ENCODE peak calls at places on chromosomes 7 and 10, in six cellular contexts. O is adipocyte, P is mammary epithelial cell, S is lung, J is MM.1S, D is small intestine. M is an unnamed sample. For H3K4me1, the result is how much of the 10 kb centered on the place peaks cover.

GRCh38 chr7:6443372-6443941 is 4.3 kb downstream of the DAGLB start:
- DNase-seq in D (no peak), S (no peak), P (peak), O (peak), J (no peak), M (no peak)

GRCh38 chr7:40329601-40330153 is 194.9 kb downstream of the SUGCT start:
- DNase-seq in J (peak), S (no peak), O (peak), D (peak), P (peak), M (no peak)

GRCh38 chr10:132033632-132034031 is 32.1 kb upstream of the JAKMIP3 start:
- DNase-seq in D (no peak), O (no peak), J (no peak), S (no peak), P (no peak), M (no peak)

GRCh38 chr7:24812313-24812945 is 55.2 kb upstream of the GSDME start:
- DNase-seq in P (peak), O (peak), D (peak), J (peak), S (peak), M (peak)

GRCh38 chr7:137755438-137755837 is 91.3 kb downstream of the DGKI start:
- DNase-seq in O (no peak), S (no peak), D (no peak), P (no peak), J (no peak), M (no peak)

GRCh38 chr10:47033081-47033480 is 121.9 kb downstream of the PTPN20 start:
- DNase-seq in S (no peak), J (no peak), O (no peak), P (no peak), D (no peak), M (peak)

GRCh38 chr7:84088669-84089278 is 105.8 kb downstream of the SEMA3A start:
- DNase-seq in O (no peak), S (no peak), J (no peak), D (no peak), P (no peak), M (no peak)

GRCh38 chr7:112143567-112143966 is 62.6 kb downstream of the DOCK4 start:
- DNase-seq in D (no peak), S (no peak), P (no peak), J (no peak), O (peak), M (no peak)

GRCh38 chr10:71708301-71708703 is 11.3 kb downstream of the C10orf105 start:
- DNase-seq in J (peak), S (peak), D (peak), O (peak), P (no peak), M (peak)

GRCh38 chr10:68074404-68074774 is 694 bp downstream of the HERC4 start:
- DNase-seq in J (no peak), S (peak), D (no peak), O (no peak), P (no peak), M (no peak)

GRCh38 chr10:120457431-120458172 is 575 bp downstream of the PLPP4 start:
- DNase-seq in P (no peak), D (no peak), S (peak), O (no peak), J (no peak), M (no peak)

GRCh38 chr10:127133672-127134500 is 62.5 kb downstream of the INSYN2A start:
- DNase-seq in D (no peak), J (no peak), S (no peak), P (no peak), O (no peak), M (no peak)

GRCh38 chr7:18566829-18567228 is 71.3 kb downstream of the HDAC9 start:
- DNase-seq in S (no peak), J (no peak), D (no peak), O (no peak), P (peak), M (no peak)

GRCh38 chr10:100132427-100132826 is 50.8 kb upstream of the CPN1 start:
- DNase-seq in D (no peak), J (no peak), O (no peak), P (no peak), S (no peak), M (no peak)

GRCh38 chr10:13146383-13146782 is 15.0 kb upstream of the MCM10 start:
- DNase-seq in D (no peak), J (no peak), P (peak), O (no peak), S (no peak), M (no peak)

GRCh38 chr10:45441239-45441638 is 67.2 kb downstream of the ALOX5 start:
- DNase-seq in D (no peak), J (no peak), S (no peak), P (no peak), O (no peak), M (no peak)

GRCh38 chr7:129825005-129825553 is 127.7 kb downstream of the UBE2H start:
- DNase-seq in J (peak), P (peak), O (peak), S (peak), D (peak), M (peak)

GRCh38 chr10:43649149-43649523 is 455 bp upstream of the ZNF32 start:
- DNase-seq in J (no peak), O (no peak), P (no peak), D (no peak), S (no peak), M (no peak)

GRCh38 chr7:159061674-159062212 is 82.9 kb downstream of the VIPR2 start:
- DNase-seq in D (no peak), J (no peak), O (no peak), P (no peak), S (no peak), M (no peak)

GRCh38 chr7:142412551-142413193 is 154.8 kb upstream of the PRSS58 start:
- DNase-seq in D (peak), P (peak), S (no peak), J (peak), O (peak), M (no peak)

GRCh38 chr10:118522791-118523498 is 72.5 kb downstream of the PRLHR start:
- DNase-seq in S (no peak), P (peak), D (no peak), O (no peak), J (no peak), M (no peak)

GRCh38 chr10:78259394-78259793 is 225.7 kb downstream of the RPS24 start:
- DNase-seq in S (no peak), D (no peak), J (no peak), O (no peak), P (no peak), M (no peak)
- H3K4me1 ChIP-seq in S (under half), D (under half), J (under half), O (half or more), P (under half), M (under half)

GRCh38 chr7:100679927-100680588 is 6.5 kb downstream of the GNB2 start:
- DNase-seq in P (no peak), D (no peak), O (no peak), S (no peak), J (no peak), M (no peak)
- H3K4me1 ChIP-seq in P (under half), D (under half), O (under half), S (under half), J (under half), M (under half)

GRCh38 chr10:79140083-79140793 is 71.5 kb downstream of the ZMIZ1 start:
- DNase-seq in J (no peak), O (no peak), S (no peak), D (no peak), P (no peak), M (no peak)

GRCh38 chr10:79137826-79138225 is 69.1 kb downstream of the ZMIZ1 start:
- DNase-seq in P (no peak), J (peak), D (no peak), S (no peak), O (no peak), M (no peak)

GRCh38 chr10:79137404-79137803 is 68.6 kb downstream of the ZMIZ1 start:
- DNase-seq in J (no peak), O (no peak), D (no peak), P (no peak), S (no peak), M (no peak)

GRCh38 chr10:79139124-79139835 is 70.5 kb downstream of the ZMIZ1 start:
- DNase-seq in O (peak), J (no peak), P (no peak), S (peak), D (no peak), M (peak)

DNA sequence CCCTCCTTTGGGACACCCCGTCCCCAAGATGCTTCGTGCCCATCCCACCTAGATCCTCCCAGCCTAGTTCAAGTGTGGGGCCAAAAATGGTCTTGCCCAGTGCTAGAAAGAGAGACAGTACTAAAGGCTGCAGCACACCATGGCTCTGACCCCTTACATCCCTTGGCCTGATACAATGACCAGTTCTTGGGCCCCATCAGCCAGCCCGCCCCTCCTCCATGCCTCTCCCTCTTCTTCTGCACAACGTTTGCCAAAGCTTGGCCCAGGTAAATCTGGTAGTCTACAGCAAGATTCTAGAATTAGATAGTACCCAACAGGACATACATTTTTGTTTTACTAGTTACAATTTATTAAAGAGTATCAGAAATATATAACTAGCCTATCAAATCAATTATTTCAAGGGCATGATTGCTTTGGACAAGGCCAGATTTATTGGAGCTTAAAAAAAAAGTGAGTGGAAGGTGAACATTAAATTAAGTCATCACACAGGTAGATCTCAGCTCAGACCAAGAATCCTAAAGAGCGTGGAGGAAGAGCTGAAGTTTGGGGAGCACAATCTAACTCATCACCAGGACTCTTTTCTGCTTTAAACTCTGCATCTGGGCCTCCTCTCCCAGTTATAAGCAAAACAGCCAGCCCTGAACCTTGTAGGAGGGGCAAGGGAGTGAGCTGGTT is 69.8 kb downstream of the ZMIZ1 start:
- DNase-seq in S (no peak), D (no peak), O (no peak), J (no peak), P (no peak), M (no peak)
- H3K4me1 ChIP-seq in S (under half), D (under half), O (half or more), J (under half), P (under half), M (under half)

GRCh38 chr10:35497909-35498308 is 107.2 kb upstream of the GJD4 start:
- DNase-seq in J (no peak), S (no peak), D (peak), O (no peak), P (no peak), M (no peak)
- H3K4me1 ChIP-seq in J (under half), S (under half), D (under half), O (under half), P (under half), M (under half)

GRCh38 chr7:157673573-157673972 is 336.8 kb downstream of the DNAJB6 start:
- DNase-seq in O (no peak), D (no peak), S (no peak), P (no peak), J (no peak), M (no peak)
- H3K4me1 ChIP-seq in O (under half), D (under half), S (under half), P (under half), J (under half), M (under half)

GRCh38 chr7:102873470-102874165 is 39.2 kb upstream of the LRRC17 start:
- DNase-seq in D (no peak), J (no peak), P (peak), O (no peak), S (no peak), M (no peak)
- H3K4me1 ChIP-seq in D (under half), J (under half), P (half or more), O (under half), S (under half), M (under half)